ENCODE peak calls at places on chromosomes 5 and 9, in four cellular contexts. One of them, this sample, is unnamed.
A peak's percentile ranks its signal among the peaks of the same experiment; 100 is the strongest.

GRCh38 chr5:132489051-132489770 is 1.4 kb downstream of the IRF1 start:
- DNase-seq in testis: no peak
- DNase-seq in A549: no peak
- DNase-seq in suprapubic skin: no peak
- DNase-seq in this sample: peak; percentile 19

GRCh38 chr5:158812381-158812780 is 287.3 kb downstream of the EBF1 start:
- DNase-seq in testis: no peak
- DNase-seq in A549: no peak
- DNase-seq in suprapubic skin: peak; percentile 71
- DNase-seq in this sample: peak; percentile 41

GRCh38 chr9:88733651-88734470 is 198.9 kb downstream of the NXNL2 start:
- DNase-seq in testis: no peak
- DNase-seq in A549: no peak
- DNase-seq in suprapubic skin: no peak
- DNase-seq in this sample: no peak

GRCh38 chr5:108516771-108517170 is 134.9 kb upstream of the FBXL17 start:
- DNase-seq in testis: no peak
- DNase-seq in A549: no peak
- DNase-seq in suprapubic skin: no peak
- DNase-seq in this sample: no peak

GRCh38 chr5:167217097-167217743 is 1074.2 kb upstream of the WWC1 start:
- DNase-seq in testis: no peak
- DNase-seq in A549: no peak
- DNase-seq in suprapubic skin: no peak
- DNase-seq in this sample: no peak

GRCh38 chr5:56612759-56613158 is 202.6 kb upstream of the MAP3K1 start:
- DNase-seq in testis: no peak
- DNase-seq in A549: no peak
- DNase-seq in suprapubic skin: no peak
- DNase-seq in this sample: no peak

GRCh38 chr9:89309608-89310485 is 1.1 kb upstream of the CKS2 start:
- DNase-seq in testis: no peak
- DNase-seq in A549: no peak
- DNase-seq in suprapubic skin: no peak
- DNase-seq in this sample: no peak

GRCh38 chr9:97983524-97984187 is 515 bp downstream of the ANP32B start:
- DNase-seq in testis: peak; percentile 71
- DNase-seq in A549: peak; percentile 46
- DNase-seq in suprapubic skin: peak; percentile 77
- DNase-seq in this sample: peak; percentile 73

GRCh38 chr5:154214236-154215106 is 23.9 kb downstream of the GALNT10 start:
- DNase-seq in testis: no peak
- DNase-seq in A549: peak; percentile 43
- DNase-seq in suprapubic skin: no peak
- DNase-seq in this sample: no peak

GRCh38 chr9:34507966-34508365 is 14.8 kb downstream of the ENHO start:
- DNase-seq in testis: no peak
- DNase-seq in A549: no peak
- DNase-seq in suprapubic skin: no peak
- DNase-seq in this sample: no peak

GRCh38 chr5:150778517-150779396 is at the start of gene SMIM3:
- DNase-seq in testis: peak; percentile 82
- DNase-seq in A549: peak; percentile 58
- DNase-seq in suprapubic skin: peak; percentile 86
- DNase-seq in this sample: peak; percentile 85

GRCh38 chr5:132104561-132104960 is 31.0 kb downstream of the CSF2 start:
- DNase-seq in testis: no peak
- DNase-seq in A549: no peak
- DNase-seq in suprapubic skin: no peak
- DNase-seq in this sample: no peak

GRCh38 chr5:26691486-26691885 is 346.9 kb downstream of the CDH9 start:
- DNase-seq in testis: no peak
- DNase-seq in A549: no peak
- DNase-seq in suprapubic skin: no peak
- DNase-seq in this sample: no peak

GRCh38 chr9:69172895-69173294 is 1.2 kb upstream of the TJP2 start:
- DNase-seq in testis: no peak
- DNase-seq in A549: no peak
- DNase-seq in suprapubic skin: no peak
- DNase-seq in this sample: no peak

GRCh38 chr5:150672237-150672883 is 11.3 kb downstream of the MYOZ3 start:
- DNase-seq in testis: peak; percentile 45
- DNase-seq in A549: no peak
- DNase-seq in suprapubic skin: no peak
- DNase-seq in this sample: peak; percentile 62

GRCh38 chr5:163505049-163505474 is 357 bp upstream of the MAT2B start:
- DNase-seq in testis: no peak
- DNase-seq in A549: no peak
- DNase-seq in suprapubic skin: no peak
- DNase-seq in this sample: no peak

GRCh38 chr9:130846487-130847305 is 11.6 kb downstream of the ABL1 start:
- DNase-seq in testis: peak; percentile 34
- DNase-seq in A549: peak; percentile 64
- DNase-seq in suprapubic skin: peak; percentile 63
- DNase-seq in this sample: peak; percentile 82

GRCh38 chr5:7616897-7617296 is 221.0 kb downstream of the ADCY2 start:
- DNase-seq in testis: no peak
- DNase-seq in A549: no peak
- DNase-seq in suprapubic skin: no peak
- DNase-seq in this sample: no peak

GRCh38 chr9:108259917-108260675 is 595.7 kb downstream of the ACTL7B start:
- DNase-seq in testis: no peak
- DNase-seq in A549: no peak
- DNase-seq in suprapubic skin: no peak
- DNase-seq in this sample: no peak

GRCh38 chr9:26723486-26723885 is 169.1 kb downstream of the CAAP1 start:
- DNase-seq in testis: peak; percentile 54
- DNase-seq in A549: peak; percentile 44
- DNase-seq in suprapubic skin: peak; percentile 65
- DNase-seq in this sample: no peak
- TF ChIP-seq CTCF in testis: peak; percentile 25
- TF ChIP-seq CTCF in A549: peak; percentile 51
- TF ChIP-seq CTCF in suprapubic skin: no peak
- TF ChIP-seq CTCF in this sample: no peak

DNA sequence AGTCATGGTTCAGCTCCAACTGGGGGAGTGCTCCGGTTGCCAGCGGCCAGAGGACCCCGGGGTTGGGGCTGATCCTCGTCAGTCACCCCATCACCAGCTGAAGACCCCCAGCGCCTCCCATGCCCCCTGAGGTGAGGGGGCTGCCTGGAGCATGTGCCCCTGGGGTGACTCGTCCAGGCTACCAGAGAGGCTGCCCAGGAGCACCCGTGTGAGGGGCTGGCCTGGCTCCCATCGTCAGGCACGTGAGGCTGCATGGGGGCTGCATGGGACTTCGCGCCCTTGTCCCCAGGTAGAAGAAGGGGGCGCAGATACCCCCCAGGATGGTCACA is 46.4 kb upstream of the EGFL7 start:
- DNase-seq in testis: no peak
- DNase-seq in A549: no peak
- DNase-seq in suprapubic skin: no peak
- DNase-seq in this sample: no peak
- TF ChIP-seq POLR2A in testis: no peak
- TF ChIP-seq POLR2A in A549: no peak
- TF ChIP-seq POLR2A in suprapubic skin: no peak
- TF ChIP-seq POLR2A in this sample: no peak

GRCh38 chr9:93821307-93821703 is 133.8 kb downstream of the BARX1 start:
- DNase-seq in testis: no peak
- DNase-seq in A549: no peak
- DNase-seq in suprapubic skin: no peak
- DNase-seq in this sample: no peak

GRCh38 chr9:93822229-93822628 is 132.9 kb downstream of the BARX1 start:
- DNase-seq in testis: no peak
- DNase-seq in A549: no peak
- DNase-seq in suprapubic skin: no peak
- DNase-seq in this sample: no peak

GRCh38 chr9:93818795-93819472 is 136.2 kb downstream of the BARX1 start:
- DNase-seq in testis: no peak
- DNase-seq in A549: no peak
- DNase-seq in suprapubic skin: peak; percentile 41
- DNase-seq in this sample: no peak

GRCh38 chr9:93819905-93820304 is 135.2 kb downstream of the BARX1 start:
- DNase-seq in testis: no peak
- DNase-seq in A549: no peak
- DNase-seq in suprapubic skin: peak; percentile 37
- DNase-seq in this sample: no peak

GRCh38 chr9:93820667-93821306 is 134.4 kb downstream of the BARX1 start:
- DNase-seq in testis: no peak
- DNase-seq in A549: no peak
- DNase-seq in suprapubic skin: peak; percentile 27
- DNase-seq in this sample: no peak
- TF ChIP-seq CTCF in testis: no peak
- TF ChIP-seq CTCF in A549: no peak
- TF ChIP-seq CTCF in suprapubic skin: no peak
- TF ChIP-seq CTCF in this sample: no peak

GRCh38 chr5:73565166-73565968 is at the start of the genes ANKRA2 and UTP15:
- DNase-seq in testis: peak; percentile 100
- DNase-seq in A549: peak; percentile 75
- DNase-seq in suprapubic skin: peak; percentile 99
- DNase-seq in this sample: peak; percentile 100
- TF ChIP-seq POLR2A in testis: peak; percentile 22
- TF ChIP-seq POLR2A in A549: peak; percentile 73
- TF ChIP-seq POLR2A in suprapubic skin: peak; percentile 54
- TF ChIP-seq POLR2A in this sample: peak; percentile 70

GRCh38 chr5:136639616-136640015 is 274.3 kb upstream of the TRPC7 start:
- DNase-seq in testis: no peak
- DNase-seq in A549: no peak
- DNase-seq in suprapubic skin: no peak
- DNase-seq in this sample: no peak

GRCh38 chr5:136636001-136636400 is 270.7 kb upstream of the TRPC7 start:
- DNase-seq in testis: no peak
- DNase-seq in A549: no peak
- DNase-seq in suprapubic skin: no peak
- DNase-seq in this sample: no peak

GRCh38 chr5:136642976-136643375 is 277.6 kb upstream of the TRPC7 start:
- DNase-seq in testis: no peak
- DNase-seq in A549: no peak
- DNase-seq in suprapubic skin: no peak
- DNase-seq in this sample: no peak

DNA sequence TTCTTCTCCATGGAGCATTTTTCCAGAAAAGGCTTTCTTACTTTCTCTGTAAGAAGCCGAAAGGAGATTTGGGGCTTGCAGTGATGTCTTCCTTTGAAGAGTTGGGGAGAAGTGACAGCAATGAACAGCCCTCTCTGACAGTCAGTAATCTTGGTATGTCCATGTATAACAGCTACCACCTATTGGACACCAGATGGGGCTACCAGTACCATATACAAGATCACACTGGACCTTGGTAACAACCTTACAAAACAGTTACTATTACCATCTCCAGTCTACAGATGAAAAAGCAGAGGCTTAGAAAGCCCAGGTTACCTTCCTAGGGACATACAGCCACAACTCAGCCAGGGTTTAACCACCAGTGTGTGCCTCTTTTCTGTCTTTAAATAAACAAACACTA is 272.7 kb upstream of the TRPC7 start:
- DNase-seq in testis: no peak
- DNase-seq in A549: no peak
- DNase-seq in suprapubic skin: no peak
- DNase-seq in this sample: no peak
- TF ChIP-seq CTCF in testis: no peak
- TF ChIP-seq CTCF in A549: no peak
- TF ChIP-seq CTCF in suprapubic skin: no peak
- TF ChIP-seq CTCF in this sample: no peak

DNA sequence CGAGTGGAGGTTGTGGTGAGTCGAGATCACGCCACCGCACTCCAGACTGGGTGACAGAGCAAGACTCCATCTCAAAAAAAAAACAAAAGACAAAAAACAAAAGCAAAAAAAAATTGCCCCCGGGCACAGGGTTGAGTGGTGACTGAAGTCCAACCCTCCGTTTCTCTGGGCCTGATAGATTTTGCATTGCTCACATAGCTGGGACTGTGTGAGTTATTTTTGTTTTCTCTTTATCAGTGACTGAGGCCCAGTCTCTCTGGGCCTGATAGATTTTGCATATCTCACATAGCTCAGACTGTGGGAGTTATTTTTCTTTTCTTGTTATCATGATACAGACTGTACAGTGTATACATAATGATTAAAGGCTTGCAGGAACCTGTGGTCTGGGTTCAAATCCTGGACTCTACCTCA is 2.6 kb upstream of the SLC28A3 start:
- DNase-seq in testis: no peak
- DNase-seq in A549: no peak
- DNase-seq in suprapubic skin: no peak
- DNase-seq in this sample: no peak
- TF ChIP-seq POLR2A in testis: no peak
- TF ChIP-seq POLR2A in A549: no peak
- TF ChIP-seq POLR2A in suprapubic skin: no peak
- TF ChIP-seq POLR2A in this sample: no peak

GRCh38 chr9:78130004-78130403 is 98.4 kb upstream of the GNAQ start:
- DNase-seq in testis: no peak
- DNase-seq in A549: peak; percentile 31
- DNase-seq in suprapubic skin: no peak
- DNase-seq in this sample: no peak
- TF ChIP-seq CTCF in testis: no peak
- TF ChIP-seq CTCF in A549: peak; percentile 35
- TF ChIP-seq CTCF in suprapubic skin: no peak
- TF ChIP-seq CTCF in this sample: no peak

DNA sequence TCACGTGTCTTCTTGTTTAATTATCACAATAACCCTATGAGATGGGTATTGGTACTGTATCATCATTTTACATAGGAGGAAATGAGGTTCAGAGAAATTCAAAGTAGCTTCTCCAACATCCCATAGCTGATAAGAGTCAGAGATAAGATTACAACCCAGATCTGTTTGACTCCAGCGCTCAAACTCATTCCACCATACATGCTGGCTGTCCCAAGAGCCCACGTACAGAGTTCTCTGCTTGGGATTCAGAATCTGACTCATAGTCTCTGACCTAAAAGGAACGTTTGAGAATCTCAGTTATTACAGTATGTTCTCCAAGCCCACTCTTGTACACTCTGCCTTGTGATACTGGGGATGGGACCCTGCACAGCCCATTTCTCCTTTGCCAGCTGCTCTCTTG is 90.2 kb downstream of the TMEM215 start:
- DNase-seq in testis: no peak
- DNase-seq in A549: no peak
- DNase-seq in suprapubic skin: no peak
- DNase-seq in this sample: no peak
- TF ChIP-seq POLR2A in testis: no peak
- TF ChIP-seq POLR2A in A549: no peak
- TF ChIP-seq POLR2A in suprapubic skin: no peak
- TF ChIP-seq POLR2A in this sample: no peak

GRCh38 chr9:87198716-87199115 is 251.4 kb upstream of the GAS1 start:
- DNase-seq in testis: no peak
- DNase-seq in A549: no peak
- DNase-seq in suprapubic skin: no peak
- DNase-seq in this sample: no peak
- TF ChIP-seq CTCF in testis: no peak
- TF ChIP-seq CTCF in A549: no peak
- TF ChIP-seq CTCF in suprapubic skin: no peak
- TF ChIP-seq CTCF in this sample: no peak

GRCh38 chr5:1129725-1130082 is 17.8 kb upstream of the SLC12A7 start:
- DNase-seq in testis: no peak
- DNase-seq in A549: no peak
- DNase-seq in suprapubic skin: no peak
- DNase-seq in this sample: no peak
- TF ChIP-seq POLR2A in testis: no peak
- TF ChIP-seq POLR2A in A549: no peak
- TF ChIP-seq POLR2A in suprapubic skin: no peak
- TF ChIP-seq POLR2A in this sample: no peak

This sample was measured in ovary.